ENCODE peak calls at places on chromosomes 3 and 15, in four cellular contexts. M, N, Q and B are unnamed samples.

GRCh38 chr15:31440754-31441298 is 114.2 kb downstream of the KLF13 start:
- DNase-seq in M (peak), N (peak), Q (no peak), B (peak)

GRCh38 chr15:79474252-79474651 is 42.1 kb downstream of the MINAR1 start:
- DNase-seq in M (no peak), N (no peak), Q (no peak), B (no peak)

GRCh38 chr15:29920515-29920914 is 98.2 kb upstream of the TJP1 start:
- DNase-seq in M (peak), N (no peak), Q (peak), B (no peak)

GRCh38 chr15:49876401-49877038 is 242.5 kb downstream of the ATP8B4 start:
- DNase-seq in M (no peak), N (peak), Q (no peak), B (no peak)

GRCh38 chr3:178297204-178297603 is 239.0 kb upstream of the KCNMB2 start:
- DNase-seq in M (no peak), N (no peak), Q (no peak), B (no peak)

GRCh38 chr3:80492162-80492561 is 724.4 kb upstream of the ROBO1 start:
- DNase-seq in M (no peak), N (no peak), Q (no peak), B (no peak)

GRCh38 chr15:101207867-101208288 is 44.0 kb downstream of the CHSY1 start:
- DNase-seq in M (no peak), N (peak), Q (no peak), B (no peak)

GRCh38 chr3:119628816-119629445 is 31.2 kb downstream of the PLA1A start:
- DNase-seq in M (no peak), N (no peak), Q (no peak), B (no peak)

GRCh38 chr3:64144241-64144900 is 80.9 kb downstream of the PRICKLE2 start:
- DNase-seq in M (no peak), N (no peak), Q (no peak), B (no peak)

GRCh38 chr3:128060473-128061381 is 8.5 kb downstream of the SEC61A1 start:
- DNase-seq in M (no peak), N (no peak), Q (no peak), B (no peak)

GRCh38 chr3:159897331-159898075 is 91.1 kb upstream of the IL12A start:
- DNase-seq in M (no peak), N (no peak), Q (no peak), B (no peak)

GRCh38 chr3:177673105-177673804 is 476.0 kb upstream of the TBL1XR1 start:
- DNase-seq in M (no peak), N (no peak), Q (no peak), B (no peak)

GRCh38 chr3:48215876-48216275 is 7.4 kb upstream of the CAMP start:
- DNase-seq in M (no peak), N (peak), Q (peak), B (peak)

GRCh38 chr3:12476238-12476897 is 7.9 kb upstream of the TSEN2 start:
- DNase-seq in M (no peak), N (no peak), Q (no peak), B (no peak)

GRCh38 chr3:139588450-139588849 is 48.9 kb upstream of the RBP1 start:
- DNase-seq in M (no peak), N (no peak), Q (no peak), B (no peak)

GRCh38 chr15:83204697-83205096 is 2.9 kb downstream of the HDGFL3 start:
- DNase-seq in M (no peak), N (no peak), Q (no peak), B (no peak)

GRCh38 chr3:152430223-152431002 is 161.7 kb downstream of the MBNL1 start:
- DNase-seq in M (no peak), N (no peak), Q (no peak), B (no peak)

GRCh38 chr15:49622561-49622960 is 1.7 kb downstream of the DTWD1 start:
- DNase-seq in M (no peak), N (no peak), Q (no peak), B (no peak)

GRCh38 chr3:43394071-43394501 is 107.7 kb downstream of the SNRK start:
- DNase-seq in M (peak), N (no peak), Q (peak), B (peak)

GRCh38 chr15:83380682-83381081 is 66.5 kb upstream of the SH3GL3 start:
- DNase-seq in M (peak), N (no peak), Q (no peak), B (no peak)

GRCh38 chr3:115825046-115825445 is 201.7 kb downstream of the GAP43 start:
- DNase-seq in M (no peak), N (no peak), Q (no peak), B (no peak)

GRCh38 chr15:31457631-31458526 is 131.2 kb downstream of the KLF13 start:
- DNase-seq in M (no peak), N (peak), Q (no peak), B (no peak)

GRCh38 chr15:57235865-57236264 is 140.4 kb upstream of the CGNL1 start:
- DNase-seq in M (no peak), N (no peak), Q (no peak), B (no peak)

GRCh38 chr3:23455084-23455483 is 252.0 kb downstream of the UBE2E2 start:
- DNase-seq in M (no peak), N (no peak), Q (no peak), B (peak)

GRCh38 chr3:73600293-73600938 is 24.3 kb downstream of the PDZRN3 start:
- DNase-seq in M (no peak), N (no peak), Q (no peak), B (no peak)

GRCh38 chr3:134477938-134478337 is 7.8 kb downstream of the ANAPC13 start:
- DNase-seq in M (no peak), N (no peak), Q (no peak), B (no peak)

GRCh38 chr3:134473868-134474546 is 11.8 kb downstream of the ANAPC13 start:
- DNase-seq in M (peak), N (peak), Q (peak), B (peak)

GRCh38 chr3:134476306-134476705 is 9.5 kb downstream of the ANAPC13 start:
- DNase-seq in M (no peak), N (no peak), Q (no peak), B (no peak)

GRCh38 chr3:134474956-134475355 is 10.8 kb downstream of the ANAPC13 start:
- DNase-seq in M (no peak), N (no peak), Q (no peak), B (no peak)

DNA sequence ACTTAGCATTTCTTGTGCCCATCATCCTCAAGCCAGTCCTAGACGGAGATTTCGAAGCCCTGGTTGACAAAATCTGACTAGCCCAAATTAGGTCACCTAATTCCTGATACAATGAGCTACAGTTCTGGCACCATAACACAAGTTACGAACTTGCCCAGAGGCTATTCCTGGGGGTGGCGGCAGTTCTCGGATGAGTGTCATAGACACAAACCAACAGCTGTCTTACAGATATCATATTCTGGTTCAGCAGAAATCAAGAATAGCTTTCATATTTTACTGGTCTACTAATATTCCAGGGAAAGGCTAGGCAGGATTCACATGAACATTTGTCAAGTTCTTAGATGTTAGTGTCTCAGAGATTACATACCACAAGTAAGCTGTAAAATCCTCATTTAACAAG is 8.8 kb downstream of the ANAPC13 start:
- DNase-seq in M (no peak), N (no peak), Q (no peak), B (no peak)
- H3K27ac ChIP-seq in M (no peak), N (no peak), Q (peak), B (no peak)

DNA sequence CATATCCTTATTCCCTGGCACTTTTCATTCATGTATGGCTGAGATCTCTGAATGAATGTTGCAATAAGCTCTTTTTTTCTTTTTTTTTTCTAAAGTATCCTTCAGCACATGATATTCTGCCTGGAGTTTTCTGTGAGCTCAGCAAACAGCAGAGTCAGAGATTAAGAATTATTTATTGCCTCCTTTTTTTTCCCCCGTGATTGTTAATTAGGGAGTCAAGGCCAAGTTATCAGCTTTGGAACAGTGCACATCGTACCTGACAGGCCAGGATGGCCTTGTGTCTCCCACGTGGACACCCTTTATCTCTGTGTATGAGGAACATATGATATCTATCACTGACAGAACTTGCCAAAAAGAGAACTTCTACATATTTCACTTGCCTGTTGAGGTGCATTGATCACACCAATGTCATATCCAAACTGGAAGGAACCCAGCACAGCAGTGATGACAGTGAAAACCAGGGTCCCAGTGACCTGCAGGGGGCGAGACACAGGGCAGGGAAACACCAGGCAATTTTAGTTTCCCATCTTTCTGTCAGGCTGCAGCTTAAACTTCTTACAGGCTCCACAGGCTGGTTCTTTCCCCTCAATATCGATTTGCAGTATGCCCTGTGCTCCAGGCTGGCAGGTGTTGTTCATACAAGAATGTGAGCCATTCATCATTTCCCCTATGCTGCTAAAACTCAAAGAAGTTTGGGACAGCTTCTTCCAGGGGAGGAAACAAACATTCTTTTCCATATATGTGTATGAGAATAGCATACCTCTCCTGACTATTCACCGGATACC is 8.2 kb downstream of the SLC2A2 start:
- DNase-seq in M (peak), N (no peak), Q (no peak), B (no peak)
- TF ChIP-seq CTCF in M (no peak), N (no peak), Q (no peak), B (no peak)

GRCh38 chr3:69012111-69012835 is 1.2 kb downstream of the EOGT start:
- DNase-seq in M (peak), N (peak), Q (peak), B (peak)

GRCh38 chr3:69011331-69011730 is 2.2 kb downstream of the EOGT start:
- DNase-seq in M (no peak), N (no peak), Q (no peak), B (no peak)

GRCh38 chr3:69009559-69010410 is 3.7 kb downstream of the EOGT start:
- DNase-seq in M (no peak), N (no peak), Q (no peak), B (peak)

GRCh38 chr3:69006083-69006482 is 7.4 kb downstream of the EOGT start:
- DNase-seq in M (no peak), N (no peak), Q (no peak), B (no peak)

DNA sequence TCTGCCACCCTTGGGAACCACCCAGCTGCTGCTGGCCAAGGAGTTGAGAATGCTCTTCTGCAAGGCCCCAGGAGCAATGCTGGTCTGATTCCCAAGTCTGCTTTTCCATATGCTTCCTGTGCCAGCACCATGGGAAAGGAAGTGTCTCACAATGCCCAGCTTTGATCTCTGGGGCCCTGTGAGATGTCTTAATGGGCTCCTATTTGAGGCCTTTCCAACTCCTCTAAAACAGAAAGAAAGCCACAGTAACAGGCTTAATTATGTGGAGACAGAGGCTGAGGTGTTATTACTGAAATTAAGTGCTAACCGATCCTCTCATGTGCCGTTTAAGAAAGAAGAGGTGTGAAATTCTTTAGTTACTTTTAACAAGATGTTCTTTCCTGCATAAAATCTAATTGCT is 4.5 kb downstream of the EOGT start:
- DNase-seq in M (no peak), N (no peak), Q (no peak), B (no peak)
- H3K27ac ChIP-seq in M (no peak), N (peak), Q (no peak), B (no peak)

GRCh38 chr15:26970712-26971210 is at the start of gene GABRG3:
- DNase-seq in M (no peak), N (no peak), Q (no peak), B (no peak)

GRCh38 chr15:26971303-26972018 is 480 bp downstream of the GABRG3 start:
- DNase-seq in M (no peak), N (no peak), Q (no peak), B (no peak)

GRCh38 chr15:26972636-26973035 is 1.7 kb downstream of the GABRG3 start:
- DNase-seq in M (no peak), N (no peak), Q (no peak), B (no peak)

DNA sequence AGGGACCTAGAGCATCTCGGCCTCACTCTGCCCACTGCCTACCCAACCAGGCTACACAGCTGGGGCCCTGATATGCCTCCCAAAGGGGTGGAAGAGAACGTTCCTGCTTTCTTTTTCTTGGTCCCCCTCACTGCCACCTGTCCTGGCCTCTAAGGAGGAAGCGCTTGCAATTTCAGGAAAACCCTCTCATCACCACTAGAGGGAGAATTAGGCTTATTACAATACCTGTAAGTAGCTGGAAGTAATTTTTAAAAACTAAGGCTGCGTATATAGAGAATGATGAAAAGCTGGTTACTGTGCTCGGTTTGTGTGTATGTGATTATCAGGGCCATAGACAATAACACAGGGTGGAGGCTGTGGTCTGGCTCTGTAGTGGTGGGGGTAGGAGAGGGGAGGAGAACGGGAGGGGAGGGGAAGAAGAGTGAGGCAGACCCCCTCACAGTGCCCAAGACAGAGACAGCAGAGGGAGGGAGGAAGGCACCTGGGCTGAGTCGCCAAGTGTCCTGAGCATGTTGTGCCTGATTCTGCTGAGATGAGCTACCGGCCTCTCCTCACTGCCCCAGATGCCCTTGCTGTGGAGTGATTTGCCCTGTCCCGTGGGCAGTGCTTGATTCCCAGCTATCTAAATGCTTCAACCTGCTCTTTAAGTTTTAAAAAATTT is 3.3 kb downstream of the GABRG3 start:
- DNase-seq in M (no peak), N (no peak), Q (no peak), B (no peak)
- TF ChIP-seq CTCF in M (no peak), N (no peak), Q (no peak), B (no peak)